ENCODE peak calls at places on chromosomes 4 and X, in six cellular contexts. P is tibial nerve, Z is mammary epithelial cell, R is adipocyte, O is psoas muscle, X is PC-3. K is an unnamed sample. For H3K9me3, the result is how much of the 10 kb centered on the place peaks cover.

GRCh38 chrX:133042260-133042659 is 54.6 kb downstream of the USP26 start:
- DNase-seq in P (no peak), Z (no peak), R (no peak), O (no peak), X (no peak), K (no peak)

GRCh38 chr4:83599183-83599582 is 63.3 kb downstream of the GPAT3 start:
- DNase-seq in P (no peak), Z (peak), R (no peak), O (no peak), X (peak), K (no peak)

GRCh38 chr4:38322709-38323108 is 341.3 kb upstream of the KLF3 start:
- DNase-seq in P (no peak), Z (no peak), R (peak), O (peak), X (peak), K (no peak)

GRCh38 chrX:96843566-96843965 is 40.1 kb upstream of the RPA4 start:
- DNase-seq in P (no peak), Z (no peak), R (no peak), O (no peak), X (no peak), K (no peak)

GRCh38 chr4:18318682-18319410 is 297.3 kb upstream of the LCORL start:
- DNase-seq in P (no peak), Z (no peak), R (peak), O (no peak), X (no peak), K (no peak)

GRCh38 chrX:13167444-13168207 is 123.2 kb upstream of the FAM9C start:
- DNase-seq in P (no peak), Z (peak), R (peak), O (no peak), X (no peak), K (no peak)

GRCh38 chr4:153154010-153154975 is 50.0 kb upstream of the TRIM2 start:
- DNase-seq in P (no peak), Z (peak), R (peak), O (no peak), X (peak), K (no peak)

GRCh38 chrX:48468247-48468671 is 1.8 kb downstream of the SLC38A5 start:
- DNase-seq in P (no peak), Z (no peak), R (no peak), O (no peak), X (no peak), K (no peak)

GRCh38 chr4:48329976-48330375 is 11.4 kb upstream of the SLAIN2 start:
- DNase-seq in P (no peak), Z (peak), R (peak), O (no peak), X (peak), K (no peak)

GRCh38 chr4:52997132-52997416 is 135.0 kb downstream of the RASL11B start:
- DNase-seq in P (no peak), Z (no peak), R (peak), O (no peak), X (no peak), K (no peak)

GRCh38 chr4:101958547-101958946 is 168.0 kb downstream of the BANK1 start:
- DNase-seq in P (no peak), Z (no peak), R (no peak), O (no peak), X (no peak), K (no peak)

GRCh38 chr4:10730590-10730989 is 46.0 kb upstream of the CLNK start:
- DNase-seq in P (no peak), Z (no peak), R (no peak), O (no peak), X (no peak), K (no peak)

GRCh38 chr4:3042226-3042625 is 32.1 kb downstream of the HTT-AS start:
- DNase-seq in P (no peak), Z (no peak), R (no peak), O (no peak), X (no peak), K (no peak)

GRCh38 chrX:53442322-53442631 is 8.1 kb upstream of the HSD17B10 start:
- DNase-seq in P (no peak), Z (no peak), R (no peak), O (no peak), X (no peak), K (no peak)

GRCh38 chr4:26080876-26081628 is 167.0 kb downstream of the SMIM20 start:
- DNase-seq in P (no peak), Z (no peak), R (no peak), O (no peak), X (no peak), K (no peak)

GRCh38 chr4:182139481-182139880 is 103.7 kb upstream of the TENM3 start:
- DNase-seq in P (no peak), Z (no peak), R (no peak), O (no peak), X (no peak), K (no peak)

GRCh38 chr4:168153596-168154440 is 61.5 kb downstream of the ANXA10 start:
- DNase-seq in P (peak), Z (peak), R (peak), O (peak), X (peak), K (peak)

GRCh38 chr4:116386856-116387255 is 698.5 kb downstream of the TRAM1L1 start:
- DNase-seq in P (no peak), Z (no peak), R (no peak), O (no peak), X (no peak), K (no peak)

GRCh38 chrX:124151195-124151594 is 181.3 kb upstream of the TEX13D start:
- DNase-seq in P (no peak), Z (no peak), R (no peak), O (no peak), X (no peak), K (no peak)

GRCh38 chr4:94373752-94374151 is 31.1 kb upstream of the HPGDS start:
- DNase-seq in P (no peak), Z (no peak), R (no peak), O (no peak), X (no peak), K (no peak)

GRCh38 chr4:94372579-94372978 is 29.9 kb upstream of the HPGDS start:
- DNase-seq in P (no peak), Z (no peak), R (no peak), O (no peak), X (no peak), K (no peak)

GRCh38 chr4:94375364-94375763 is 32.7 kb upstream of the HPGDS start:
- DNase-seq in P (no peak), Z (no peak), R (no peak), O (no peak), X (no peak), K (no peak)
- H3K9me3 ChIP-seq in P (under half), Z (under half), R (under half), O (under half), X (under half), K (under half)

GRCh38 chr4:139843643-139844042 is 178.0 kb downstream of the MGST2 start:
- DNase-seq in P (no peak), Z (no peak), R (no peak), O (no peak), X (no peak), K (no peak)
- H3K9me3 ChIP-seq in P (under half), Z (under half), R (under half), O (under half), X (under half), K (under half)

DNA sequence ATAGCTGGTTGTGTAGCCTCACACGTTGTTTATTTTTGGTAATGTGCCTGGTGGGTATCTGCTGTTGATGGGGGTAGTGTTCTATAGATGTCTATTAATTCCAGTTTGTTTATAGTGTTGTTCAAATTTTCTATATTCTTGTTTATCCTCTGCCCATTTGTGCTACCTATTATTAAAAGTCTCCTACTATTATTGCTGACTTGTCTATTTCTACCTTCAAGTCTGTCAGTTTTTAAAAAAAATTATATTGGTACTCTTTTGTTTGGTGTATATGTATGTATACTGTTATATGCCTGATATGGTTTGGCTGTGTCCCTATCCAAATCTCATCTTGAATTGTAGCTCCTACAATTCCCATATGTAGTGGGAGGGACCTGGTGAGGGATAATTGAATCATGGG is 578.6 kb downstream of the PCDH7 start:
- DNase-seq in P (no peak), Z (no peak), R (no peak), O (no peak), X (no peak), K (no peak)
- H3K9me3 ChIP-seq in P (under half), Z (under half), R (under half), O (under half), X (under half), K (under half)

DNA sequence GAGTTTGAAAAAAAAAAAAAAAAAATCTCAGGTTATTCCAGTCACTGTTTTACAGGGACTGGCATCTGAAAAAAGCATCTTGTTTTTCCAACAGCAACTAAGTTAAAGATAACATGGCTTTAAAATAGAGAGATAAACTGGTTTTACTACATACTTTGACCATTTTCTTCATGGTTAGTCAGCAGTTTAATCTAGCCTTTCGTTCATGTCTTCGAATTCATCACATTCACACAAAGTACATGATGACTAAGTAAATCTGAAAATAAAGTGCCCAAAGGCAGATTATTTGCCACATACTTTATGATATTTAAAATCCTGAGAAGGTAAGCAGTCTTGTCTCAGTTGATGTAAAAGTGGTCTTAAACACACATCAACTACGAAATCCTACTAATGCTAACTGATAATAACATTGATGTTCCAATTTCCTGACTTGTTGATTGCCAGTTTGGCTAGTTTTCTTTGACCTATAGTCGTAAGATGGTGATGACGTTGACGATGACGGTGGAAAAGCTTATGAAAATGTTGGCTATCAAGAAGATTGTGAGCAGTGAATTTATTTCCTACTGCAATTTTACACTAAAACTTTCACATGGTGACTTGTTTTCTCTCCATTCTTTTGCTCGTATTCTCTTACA is 540.5 kb upstream of the BOD1L1 start:
- DNase-seq in P (no peak), Z (peak), R (peak), O (no peak), X (peak), K (no peak)
- H3K9me3 ChIP-seq in P (under half), Z (under half), R (under half), O (under half), X (under half), K (under half)

GRCh38 chrX:43328358-43328946 is 327.6 kb upstream of the MAOA start:
- DNase-seq in P (no peak), Z (no peak), R (no peak), O (no peak), X (no peak), K (no peak)
- H3K9me3 ChIP-seq in P (under half), Z (under half), R (under half), O (under half), X (under half), K (under half)

K was measured in T-helper 17 cell.